ENCODE peak calls at places on chromosomes 7 and 10, in four cellular contexts. C is GM12878, S is K562, B is HepG2. D is an unnamed sample.

GRCh38 chr10:119575506-119575905 is 21.3 kb downstream of the TIAL1 start:
- DNase-seq in C (no peak), S (peak; percentile 16), B (no peak), D (no peak)

GRCh38 chr7:107501593-107501992 is 31.7 kb downstream of the GPR22 start:
- DNase-seq in C (no peak), S (peak; percentile 55), B (peak; percentile 36), D (peak; percentile 17)

GRCh38 chr10:107733731-107734130 is 569.2 kb upstream of the SORCS1 start:
- DNase-seq in C (no peak), S (no peak), B (no peak), D (no peak)

GRCh38 chr7:73585196-73585595 is 6.8 kb upstream of the TBL2 start:
- DNase-seq in C (no peak), S (no peak), B (no peak), D (no peak)

GRCh38 chr7:81470084-81470723 is 299.6 kb downstream of the HGF start:
- DNase-seq in C (no peak), S (peak; percentile 15), B (peak; percentile 42), D (peak; percentile 70)

GRCh38 chr10:28332699-28333098 is 29.8 kb upstream of the MPP7 start:
- DNase-seq in C (no peak), S (no peak), B (no peak), D (no peak)

GRCh38 chr7:77877800-77878199 is 79.2 kb downstream of the PHTF2 start:
- DNase-seq in C (no peak), S (no peak), B (no peak), D (peak; percentile 57)

GRCh38 chr7:118606632-118607031 is 382.1 kb downstream of the ANKRD7 start:
- DNase-seq in C (no peak), S (no peak), B (no peak), D (no peak)

GRCh38 chr7:6016653-6016966 is 7.5 kb downstream of the AIMP2 start:
- DNase-seq in C (no peak), S (no peak), B (no peak), D (no peak)

GRCh38 chr7:6011541-6011940 is 2.5 kb downstream of the AIMP2 start:
- DNase-seq in C (no peak), S (no peak), B (no peak), D (no peak)

GRCh38 chr7:6012355-6013104 is 3.5 kb downstream of the AIMP2 start:
- DNase-seq in C (no peak), S (no peak), B (no peak), D (no peak)

GRCh38 chr7:6015917-6016652 is 7.0 kb downstream of the AIMP2 start:
- DNase-seq in C (no peak), S (no peak), B (no peak), D (no peak)
- TF ChIP-seq TARDBP in C (no peak), S (peak; percentile 22), B (no peak), D (no peak)

GRCh38 chr10:49625411-49625810 is 11.6 kb downstream of the CHAT start:
- DNase-seq in C (no peak), S (no peak), B (no peak), D (no peak)

GRCh38 chr10:49629286-49629915 is 15.6 kb downstream of the CHAT start:
- DNase-seq in C (no peak), S (no peak), B (no peak), D (no peak)

GRCh38 chr10:49627031-49627430 is 13.2 kb downstream of the CHAT start:
- DNase-seq in C (no peak), S (no peak), B (no peak), D (no peak)

GRCh38 chr10:49628599-49628998 is 14.8 kb downstream of the CHAT start:
- DNase-seq in C (no peak), S (no peak), B (no peak), D (no peak)

DNA sequence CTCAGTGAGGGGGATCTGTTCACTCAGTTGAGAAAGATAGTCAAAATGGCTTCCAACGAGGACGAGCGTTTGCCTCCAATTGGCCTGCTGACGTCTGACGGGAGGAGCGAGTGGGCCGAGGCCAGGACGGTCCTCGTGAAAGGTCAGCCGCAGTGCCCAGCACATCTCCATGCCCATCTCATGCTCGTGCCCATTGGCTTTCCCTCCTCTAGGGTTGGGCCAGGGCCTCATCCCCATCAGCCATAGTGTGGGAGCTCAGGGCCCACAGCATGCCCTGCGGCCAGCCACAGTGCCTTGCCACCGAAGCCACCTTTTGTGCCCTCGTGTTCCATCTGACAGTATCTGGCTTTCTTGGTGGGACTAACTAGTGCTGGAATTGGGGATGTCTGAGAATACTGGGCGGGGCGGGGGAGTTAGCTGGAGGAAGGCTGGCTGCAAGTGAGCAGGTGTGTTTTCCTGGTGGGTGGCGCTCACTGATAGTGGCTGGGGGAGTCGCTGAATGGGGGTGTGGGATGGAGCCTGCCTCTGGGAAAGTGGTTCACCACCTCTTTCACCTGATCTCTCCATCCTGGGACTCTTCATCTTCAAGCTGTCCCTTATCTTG is 13.9 kb downstream of the CHAT start:
- DNase-seq in C (no peak), S (no peak), B (no peak), D (no peak)
- TF ChIP-seq TARDBP in C (no peak), S (no peak), B (no peak), D (no peak)

DNA sequence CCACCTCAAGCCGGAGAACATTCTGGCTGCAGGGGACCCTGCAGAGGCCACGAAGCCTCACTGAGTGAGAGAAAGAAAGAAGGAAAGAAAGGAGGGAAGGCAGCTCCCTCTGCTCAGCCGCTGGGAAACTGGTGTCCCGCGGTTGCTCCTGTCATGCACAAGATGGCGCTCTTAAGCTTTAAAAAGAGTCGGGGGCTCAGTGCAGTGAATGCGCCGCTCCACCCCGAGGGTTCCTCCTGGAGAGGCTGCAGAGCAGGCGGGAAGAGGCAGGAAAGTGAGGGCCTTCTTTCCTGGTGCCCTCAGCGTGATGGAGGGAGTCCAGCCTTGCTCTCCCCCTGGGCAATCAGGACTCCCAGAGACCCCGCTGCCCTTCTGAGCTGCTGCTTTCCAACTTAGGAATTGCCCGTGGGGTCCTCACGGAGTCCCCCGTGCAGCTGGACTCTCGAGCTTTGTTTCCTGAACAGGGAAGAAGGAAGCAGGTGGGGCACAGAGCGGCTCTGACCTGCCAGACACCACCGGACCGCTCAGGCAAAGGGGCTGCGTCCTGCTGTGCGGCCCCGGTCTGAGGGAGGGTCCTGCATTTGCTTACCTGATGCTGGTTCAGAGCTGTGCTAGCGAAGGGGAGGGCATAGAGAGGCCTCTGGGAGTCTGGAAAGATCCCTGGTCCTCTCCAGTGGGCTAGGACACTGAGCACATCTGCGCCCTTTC is 141.9 kb upstream of the MKI67 start:
- DNase-seq in C (no peak), S (peak; percentile 40), B (peak; percentile 33), D (peak; percentile 72)
- TF ChIP-seq TARDBP in C (no peak), S (no peak), B (no peak), D (no peak)

GRCh38 chr7:143043391-143043790 is 8.8 kb upstream of the OR6V1 start:
- DNase-seq in C (no peak), S (no peak), B (no peak), D (no peak)

GRCh38 chr7:143042159-143042820 is 9.9 kb upstream of the OR6V1 start:
- DNase-seq in C (no peak), S (no peak), B (peak; percentile 7), D (no peak)

GRCh38 chr7:143040209-143040710 is 11.9 kb upstream of the OR6V1 start:
- DNase-seq in C (no peak), S (no peak), B (no peak), D (no peak)

GRCh38 chr7:143041346-143041745 is 10.8 kb upstream of the OR6V1 start:
- DNase-seq in C (no peak), S (no peak), B (no peak), D (no peak)

GRCh38 chr7:143042821-143043271 is 9.3 kb upstream of the OR6V1 start:
- DNase-seq in C (no peak), S (no peak), B (peak; percentile 78), D (no peak)
- TF ChIP-seq TARDBP in C (no peak), S (no peak), B (no peak), D (no peak)

GRCh38 chr10:58513189-58514101 is 773 bp downstream of the BICC1 start:
- DNase-seq in C (no peak), S (no peak), B (no peak), D (peak; percentile 36)
- TF ChIP-seq TARDBP in C (no peak), S (no peak), B (no peak), D (no peak)

GRCh38 chr10:130052193-130052592 is 58.4 kb downstream of the C10orf143 start:
- DNase-seq in C (no peak), S (no peak), B (no peak), D (no peak)
- TF ChIP-seq TARDBP in C (no peak), S (no peak), B (no peak), D (no peak)

GRCh38 chr10:71773221-71773971 is at the start of gene VSIR:
- DNase-seq in C (peak; percentile 51), S (peak; percentile 100), B (peak; percentile 48), D (peak; percentile 95)
- TF ChIP-seq TARDBP in C (no peak), S (peak; percentile 68), B (no peak), D (no peak)

D was measured in HEK293T.